ENCODE peak calls at places on chromosomes 4 and X, in eight cellular contexts. L is EL, E is HTR-8/SVneo, Z is sciatic nerve, B is Calu3, D is chondrocyte, G is SJSA1, K is memory B cell. M is an unnamed sample.

GRCh38 chr4:178970433-178971140 is 1528.3 kb upstream of the AGA start:
- DNase-seq in K (no peak), E (peak), D (no peak), G (no peak), Z (no peak), B (no peak), L (no peak), M (no peak)

GRCh38 chr4:128385683-128386304 is 98.2 kb upstream of the PGRMC2 start:
- DNase-seq in B (no peak), E (peak), L (peak), Z (no peak), G (peak), K (no peak), D (no peak), M (no peak)

GRCh38 chr4:14338206-14338605 is 664.1 kb upstream of the CPEB2 start:
- DNase-seq in E (no peak), B (no peak), Z (no peak), G (no peak), K (no peak), L (peak), D (no peak), M (no peak)

GRCh38 chr4:147550626-147551250 is 66.5 kb upstream of the TMEM184C start:
- DNase-seq in Z (no peak), G (peak), L (peak), K (no peak), D (no peak), E (peak), B (no peak), M (peak)

GRCh38 chr4:52755409-52755808 is 4.2 kb upstream of the ERVMER34-1 start:
- DNase-seq in Z (no peak), E (no peak), G (no peak), B (no peak), L (no peak), D (no peak), K (no peak), M (no peak)

GRCh38 chrX:153554519-153555167 is 37.2 kb downstream of the ATP2B3 start:
- DNase-seq in B (peak), G (peak), L (peak), D (no peak), K (peak), Z (peak), E (peak), M (no peak)

GRCh38 chr4:123405212-123405856 is 8.7 kb downstream of the SPRY1 start:
- DNase-seq in K (no peak), Z (no peak), E (no peak), D (no peak), L (no peak), B (no peak), G (no peak), M (no peak)

GRCh38 chr4:126938023-126938422 is 694.7 kb upstream of the INTU start:
- DNase-seq in L (no peak), D (no peak), Z (no peak), G (no peak), B (no peak), K (no peak), E (no peak), M (no peak)

GRCh38 chr4:134740290-134740689 is 538.7 kb upstream of the PABPC4L start:
- DNase-seq in B (no peak), L (no peak), K (no peak), E (no peak), D (no peak), Z (no peak), G (no peak), M (no peak)

GRCh38 chr4:3352505-3352904 is 59.7 kb downstream of the RGS12 start:
- DNase-seq in L (no peak), D (no peak), K (no peak), G (no peak), B (no peak), Z (no peak), E (no peak), M (no peak)

GRCh38 chrX:120791013-120791643 is 84.5 kb downstream of the CT47B1 start:
- DNase-seq in Z (peak), G (no peak), K (no peak), D (no peak), L (peak), B (peak), E (peak), M (no peak)

GRCh38 chr4:40688446-40689095 is 58.9 kb upstream of the RBM47 start:
- DNase-seq in L (no peak), G (no peak), B (no peak), D (no peak), K (no peak), Z (no peak), E (no peak), M (no peak)

GRCh38 chrX:1291110-1291740 is 22.6 kb downstream of the CSF2RA start:
- DNase-seq in D (no peak), E (no peak), Z (no peak), L (no peak), G (no peak), B (no peak), K (no peak), M (no peak)

GRCh38 chr4:184826315-184827266 is 823 bp upstream of the ACSL1 start:
- DNase-seq in L (no peak), Z (peak), K (peak), D (no peak), G (no peak), B (no peak), E (no peak), M (no peak)

GRCh38 chr4:70676554-70677090 is 10.3 kb upstream of the JCHAIN start:
- DNase-seq in Z (no peak), D (no peak), E (no peak), B (no peak), G (no peak), L (no peak), K (no peak), M (no peak)

GRCh38 chrX:39899876-39900787 is 197.6 kb downstream of the BCOR start:
- DNase-seq in B (no peak), G (no peak), D (no peak), Z (no peak), E (no peak), K (no peak), L (no peak), M (no peak)

GRCh38 chr4:8708401-8709021 is 115.9 kb downstream of the CPZ start:
- DNase-seq in D (no peak), B (no peak), Z (peak), L (no peak), K (no peak), G (no peak), E (no peak), M (no peak)

GRCh38 chrX:38052096-38052495 is 45.7 kb downstream of the SYTL5 start:
- DNase-seq in G (peak), E (no peak), K (no peak), D (no peak), B (peak), L (peak), Z (no peak), M (peak)

GRCh38 chrX:111349934-111350333 is 62.1 kb downstream of the DCX start:
- DNase-seq in L (no peak), D (no peak), Z (no peak), B (no peak), E (no peak), K (no peak), G (no peak), M (no peak)

GRCh38 chr4:40915318-40916217 is 165.8 kb downstream of the NSUN7 start:
- DNase-seq in E (no peak), Z (no peak), D (no peak), G (no peak), K (no peak), B (no peak), L (peak), M (no peak)

GRCh38 chr4:43373201-43373600 is 480.7 kb downstream of the GRXCR1 start:
- DNase-seq in L (no peak), E (no peak), D (no peak), Z (no peak), G (no peak), K (no peak), B (no peak), M (no peak)

GRCh38 chr4:128917781-128918180 is 108.3 kb downstream of the JADE1 start:
- DNase-seq in E (no peak), D (no peak), G (no peak), Z (no peak), K (peak), B (no peak), L (no peak), M (no peak)

GRCh38 chr4:149836546-149836945 is 20.9 kb upstream of the IQCM start:
- DNase-seq in K (no peak), B (no peak), Z (no peak), G (no peak), L (peak), D (no peak), E (peak), M (peak)

GRCh38 chrX:46327229-46328081 is 217.8 kb downstream of the ZNF674 start:
- DNase-seq in L (peak), G (peak), B (peak), E (peak), D (no peak), Z (no peak), K (no peak), M (peak)

GRCh38 chrX:46791927-46792825 is 33.3 kb upstream of the SLC9A7 start:
- DNase-seq in L (peak), D (no peak), K (no peak), Z (no peak), E (peak), G (peak), B (peak), M (peak)

GRCh38 chr4:113878718-113879117 is 100.7 kb downstream of the ARSJ start:
- DNase-seq in E (peak), Z (no peak), D (no peak), K (no peak), B (peak), G (peak), L (peak), M (no peak)

GRCh38 chr4:111678466-111678865 is 466.8 kb upstream of the FAM241A start:
- DNase-seq in E (no peak), B (no peak), G (peak), K (no peak), D (no peak), L (peak), Z (no peak), M (peak)

GRCh38 chrX:150844016-150844415 is 54.5 kb downstream of the CD99L2 start:
- DNase-seq in E (no peak), D (no peak), G (no peak), L (no peak), Z (no peak), B (no peak), K (no peak), M (no peak)

GRCh38 chrX:133188631-133189030 is 29.5 kb downstream of the TFDP3 start:
- DNase-seq in D (no peak), E (no peak), K (no peak), B (no peak), Z (no peak), G (no peak), L (no peak), M (no peak)

GRCh38 chrX:154135458-154136229 is 8.4 kb upstream of the OPN1LW start:
- DNase-seq in K (no peak), E (no peak), D (no peak), Z (no peak), L (no peak), G (no peak), B (no peak), M (no peak)

GRCh38 chr4:2408401-2408958 is 10.0 kb downstream of the ZFYVE28 start:
- DNase-seq in L (no peak), D (no peak), Z (no peak), B (no peak), K (no peak), G (no peak), E (no peak), M (no peak)

GRCh38 chr4:170400346-170400745 is 310.6 kb upstream of the AADAT start:
- DNase-seq in E (no peak), L (no peak), D (no peak), B (no peak), G (no peak), K (no peak), Z (no peak), M (no peak)

M was measured in HS-5.